ENCODE peak calls at places on chromosomes 12 and 14, in ten cellular contexts. One of them, this sample, is unnamed.
A peak's percentile ranks its signal among the peaks of the same experiment; 100 is the strongest.

GRCh38 chr12:6202846-6203245 is 2.6 kb downstream of the CD9 start:
- DNase-seq in IMR-90: no peak
- DNase-seq in cardiac muscle cell: no peak
- DNase-seq in AG04450: no peak
- DNase-seq in right cardiac atrium: no peak
- DNase-seq in breast epithelium: no peak
- DNase-seq in heart left ventricle: no peak
- DNase-seq in astrocyte of the spinal cord: no peak
- DNase-seq in AG10803: no peak
- DNase-seq in GM06990: no peak
- DNase-seq in this sample: no peak

GRCh38 chr12:18696971-18697602 is 40.7 kb downstream of the PLCZ1 start:
- DNase-seq in AG10803: peak; percentile 52
- DNase-seq in right cardiac atrium: no peak
- DNase-seq in breast epithelium: no peak
- DNase-seq in cardiac muscle cell: peak; percentile 46
- DNase-seq in astrocyte of the spinal cord: peak; percentile 75
- DNase-seq in IMR-90: peak; percentile 80
- DNase-seq in AG04450: peak; percentile 13
- DNase-seq in heart left ventricle: no peak
- DNase-seq in GM06990: no peak
- DNase-seq in this sample: no peak

GRCh38 chr12:5014269-5014668 is 29.4 kb upstream of the KCNA5 start:
- DNase-seq in breast epithelium: no peak
- DNase-seq in GM06990: no peak
- DNase-seq in AG10803: peak; percentile 62
- DNase-seq in IMR-90: peak; percentile 3
- DNase-seq in heart left ventricle: no peak
- DNase-seq in right cardiac atrium: no peak
- DNase-seq in astrocyte of the spinal cord: no peak
- DNase-seq in AG04450: no peak
- DNase-seq in cardiac muscle cell: peak; percentile 9
- DNase-seq in this sample: no peak

GRCh38 chr14:61642246-61642982 is 52.9 kb upstream of the HIF1A start:
- DNase-seq in astrocyte of the spinal cord: no peak
- DNase-seq in breast epithelium: no peak
- DNase-seq in right cardiac atrium: no peak
- DNase-seq in cardiac muscle cell: no peak
- DNase-seq in AG04450: no peak
- DNase-seq in heart left ventricle: no peak
- DNase-seq in IMR-90: peak; percentile 68
- DNase-seq in GM06990: no peak
- DNase-seq in AG10803: peak; percentile 86
- DNase-seq in this sample: no peak

GRCh38 chr12:34401659-34402227 is 379.4 kb downstream of the ALG10 start:
- DNase-seq in GM06990: no peak
- DNase-seq in cardiac muscle cell: no peak
- DNase-seq in AG04450: no peak
- DNase-seq in heart left ventricle: peak; percentile 53
- DNase-seq in right cardiac atrium: peak; percentile 4
- DNase-seq in breast epithelium: peak; percentile 31
- DNase-seq in IMR-90: no peak
- DNase-seq in AG10803: no peak
- DNase-seq in astrocyte of the spinal cord: no peak
- DNase-seq in this sample: peak; percentile 2

GRCh38 chr14:72169521-72169920 is 237.3 kb downstream of the RGS6 start:
- DNase-seq in breast epithelium: no peak
- DNase-seq in AG04450: no peak
- DNase-seq in IMR-90: no peak
- DNase-seq in GM06990: no peak
- DNase-seq in cardiac muscle cell: no peak
- DNase-seq in heart left ventricle: no peak
- DNase-seq in right cardiac atrium: no peak
- DNase-seq in AG10803: no peak
- DNase-seq in astrocyte of the spinal cord: no peak
- DNase-seq in this sample: peak; percentile 63

GRCh38 chr12:26940820-26941219 is 2.5 kb downstream of the FGFR1OP2 start:
- DNase-seq in IMR-90: peak; percentile 15
- DNase-seq in AG04450: no peak
- DNase-seq in right cardiac atrium: no peak
- DNase-seq in heart left ventricle: no peak
- DNase-seq in AG10803: no peak
- DNase-seq in astrocyte of the spinal cord: peak; percentile 8
- DNase-seq in cardiac muscle cell: peak; percentile 55
- DNase-seq in GM06990: no peak
- DNase-seq in breast epithelium: no peak
- DNase-seq in this sample: no peak

GRCh38 chr12:68963456-68963859 is 30.5 kb upstream of the CPM start:
- DNase-seq in astrocyte of the spinal cord: no peak
- DNase-seq in IMR-90: no peak
- DNase-seq in AG04450: no peak
- DNase-seq in cardiac muscle cell: peak; percentile 74
- DNase-seq in heart left ventricle: no peak
- DNase-seq in AG10803: no peak
- DNase-seq in GM06990: no peak
- DNase-seq in right cardiac atrium: no peak
- DNase-seq in breast epithelium: no peak
- DNase-seq in this sample: no peak

GRCh38 chr14:70943838-70944237 is 36.6 kb downstream of the PCNX1 start:
- DNase-seq in GM06990: peak; percentile 11
- DNase-seq in cardiac muscle cell: no peak
- DNase-seq in heart left ventricle: no peak
- DNase-seq in IMR-90: no peak
- DNase-seq in breast epithelium: no peak
- DNase-seq in AG04450: no peak
- DNase-seq in astrocyte of the spinal cord: no peak
- DNase-seq in right cardiac atrium: no peak
- DNase-seq in AG10803: no peak
- DNase-seq in this sample: no peak

GRCh38 chr14:70947739-70948138 is 40.5 kb downstream of the PCNX1 start:
- DNase-seq in GM06990: no peak
- DNase-seq in heart left ventricle: no peak
- DNase-seq in IMR-90: no peak
- DNase-seq in right cardiac atrium: no peak
- DNase-seq in AG04450: no peak
- DNase-seq in astrocyte of the spinal cord: no peak
- DNase-seq in cardiac muscle cell: no peak
- DNase-seq in breast epithelium: no peak
- DNase-seq in AG10803: no peak
- DNase-seq in this sample: no peak

DNA sequence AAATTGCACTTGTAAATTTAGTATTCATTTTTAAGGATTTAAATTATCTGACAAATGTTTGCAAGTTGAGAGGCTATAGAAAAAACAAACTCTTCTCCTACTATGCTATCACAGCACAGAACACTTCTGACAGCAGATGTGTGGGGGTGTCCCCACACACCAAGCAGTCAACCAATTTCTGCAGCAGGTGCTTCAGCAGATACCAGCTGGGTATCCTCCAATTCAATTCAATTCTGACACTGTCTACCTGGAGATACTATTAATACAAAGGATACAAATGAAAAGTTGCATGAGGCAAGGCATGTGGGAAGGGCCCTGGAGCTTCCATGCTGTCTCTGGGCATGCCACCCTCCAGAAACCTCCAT is 35.1 kb downstream of the PCNX1 start:
- DNase-seq in AG10803: no peak
- DNase-seq in breast epithelium: no peak
- DNase-seq in astrocyte of the spinal cord: no peak
- DNase-seq in cardiac muscle cell: no peak
- DNase-seq in right cardiac atrium: no peak
- DNase-seq in GM06990: no peak
- DNase-seq in IMR-90: no peak
- DNase-seq in AG04450: no peak
- DNase-seq in heart left ventricle: no peak
- DNase-seq in this sample: no peak
- H3K4me3 ChIP-seq in AG10803: no peak overlapping the region
- H3K4me3 ChIP-seq in breast epithelium: no peak overlapping the region
- H3K4me3 ChIP-seq in astrocyte of the spinal cord: no peak overlapping the region
- H3K4me3 ChIP-seq in cardiac muscle cell: no peak overlapping the region
- H3K4me3 ChIP-seq in right cardiac atrium: no peak overlapping the region
- H3K4me3 ChIP-seq in GM06990: no peak overlapping the region
- H3K4me3 ChIP-seq in IMR-90: no peak overlapping the region
- H3K4me3 ChIP-seq in AG04450: no peak overlapping the region
- H3K4me3 ChIP-seq in heart left ventricle: no peak overlapping the region
- H3K4me3 ChIP-seq in this sample: no peak overlapping the region

GRCh38 chr12:71046215-71046614 is 111.6 kb downstream of the TSPAN8 start:
- DNase-seq in breast epithelium: no peak
- DNase-seq in GM06990: no peak
- DNase-seq in cardiac muscle cell: peak; percentile 70
- DNase-seq in astrocyte of the spinal cord: peak; percentile 38
- DNase-seq in IMR-90: peak; percentile 2
- DNase-seq in heart left ventricle: no peak
- DNase-seq in AG04450: no peak
- DNase-seq in AG10803: peak; percentile 36
- DNase-seq in right cardiac atrium: no peak
- DNase-seq in this sample: no peak

GRCh38 chr12:71041481-71041880 is 116.3 kb downstream of the TSPAN8 start:
- DNase-seq in astrocyte of the spinal cord: no peak
- DNase-seq in right cardiac atrium: no peak
- DNase-seq in heart left ventricle: no peak
- DNase-seq in AG10803: no peak
- DNase-seq in breast epithelium: no peak
- DNase-seq in GM06990: no peak
- DNase-seq in IMR-90: no peak
- DNase-seq in AG04450: no peak
- DNase-seq in cardiac muscle cell: no peak
- DNase-seq in this sample: no peak

DNA sequence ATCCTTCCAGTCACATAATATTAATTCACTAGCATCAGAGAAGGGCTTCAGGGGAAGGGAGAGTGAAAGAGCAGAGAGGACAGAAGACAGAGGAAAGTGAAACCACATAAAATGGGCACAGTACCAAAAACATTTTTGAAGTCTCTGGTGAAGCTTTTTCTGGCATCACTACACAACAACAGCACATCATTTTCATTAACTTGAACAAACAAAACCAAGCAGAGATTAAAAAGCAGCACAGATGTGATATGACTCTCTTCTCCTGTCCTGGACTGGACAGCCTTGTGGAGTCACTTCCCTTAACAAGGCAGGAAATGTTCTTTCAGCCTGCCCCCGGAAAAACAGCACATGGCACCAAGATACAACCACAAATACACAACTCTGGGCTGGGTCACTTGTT is 112.0 kb downstream of the TSPAN8 start:
- DNase-seq in heart left ventricle: no peak
- DNase-seq in astrocyte of the spinal cord: peak; percentile 62
- DNase-seq in IMR-90: no peak
- DNase-seq in GM06990: no peak
- DNase-seq in cardiac muscle cell: peak; percentile 88
- DNase-seq in breast epithelium: no peak
- DNase-seq in AG10803: peak; percentile 27
- DNase-seq in right cardiac atrium: no peak
- DNase-seq in AG04450: no peak
- DNase-seq in this sample: no peak
- H3K4me3 ChIP-seq in heart left ventricle: no peak overlapping the region
- H3K4me3 ChIP-seq in astrocyte of the spinal cord: no peak overlapping the region
- H3K4me3 ChIP-seq in IMR-90: no peak overlapping the region
- H3K4me3 ChIP-seq in GM06990: no peak overlapping the region
- H3K4me3 ChIP-seq in cardiac muscle cell: no peak overlapping the region
- H3K4me3 ChIP-seq in breast epithelium: no peak overlapping the region
- H3K4me3 ChIP-seq in AG10803: no peak overlapping the region
- H3K4me3 ChIP-seq in right cardiac atrium: no peak overlapping the region
- H3K4me3 ChIP-seq in AG04450: no peak overlapping the region
- H3K4me3 ChIP-seq in this sample: no peak overlapping the region

GRCh38 chr12:11677024-11677423 is 27.6 kb downstream of the ETV6 start:
- DNase-seq in IMR-90: no peak
- DNase-seq in cardiac muscle cell: no peak
- DNase-seq in AG04450: no peak
- DNase-seq in right cardiac atrium: no peak
- DNase-seq in astrocyte of the spinal cord: no peak
- DNase-seq in GM06990: no peak
- DNase-seq in breast epithelium: no peak
- DNase-seq in heart left ventricle: no peak
- DNase-seq in AG10803: no peak
- DNase-seq in this sample: no peak

GRCh38 chr12:11672361-11672760 is 22.9 kb downstream of the ETV6 start:
- DNase-seq in AG10803: no peak
- DNase-seq in AG04450: no peak
- DNase-seq in cardiac muscle cell: no peak
- DNase-seq in GM06990: no peak
- DNase-seq in right cardiac atrium: no peak
- DNase-seq in heart left ventricle: no peak
- DNase-seq in breast epithelium: no peak
- DNase-seq in astrocyte of the spinal cord: no peak
- DNase-seq in IMR-90: no peak
- DNase-seq in this sample: no peak

GRCh38 chr12:11672833-11673232 is 23.4 kb downstream of the ETV6 start:
- DNase-seq in GM06990: no peak
- DNase-seq in astrocyte of the spinal cord: no peak
- DNase-seq in cardiac muscle cell: peak; percentile 20
- DNase-seq in AG04450: no peak
- DNase-seq in breast epithelium: no peak
- DNase-seq in right cardiac atrium: no peak
- DNase-seq in IMR-90: no peak
- DNase-seq in heart left ventricle: no peak
- DNase-seq in AG10803: no peak
- DNase-seq in this sample: peak; percentile 63

GRCh38 chr12:11675952-11676505 is 26.6 kb downstream of the ETV6 start:
- DNase-seq in astrocyte of the spinal cord: no peak
- DNase-seq in heart left ventricle: no peak
- DNase-seq in breast epithelium: no peak
- DNase-seq in cardiac muscle cell: no peak
- DNase-seq in AG10803: no peak
- DNase-seq in AG04450: no peak
- DNase-seq in GM06990: no peak
- DNase-seq in IMR-90: no peak
- DNase-seq in right cardiac atrium: no peak
- DNase-seq in this sample: peak; percentile 27

DNA sequence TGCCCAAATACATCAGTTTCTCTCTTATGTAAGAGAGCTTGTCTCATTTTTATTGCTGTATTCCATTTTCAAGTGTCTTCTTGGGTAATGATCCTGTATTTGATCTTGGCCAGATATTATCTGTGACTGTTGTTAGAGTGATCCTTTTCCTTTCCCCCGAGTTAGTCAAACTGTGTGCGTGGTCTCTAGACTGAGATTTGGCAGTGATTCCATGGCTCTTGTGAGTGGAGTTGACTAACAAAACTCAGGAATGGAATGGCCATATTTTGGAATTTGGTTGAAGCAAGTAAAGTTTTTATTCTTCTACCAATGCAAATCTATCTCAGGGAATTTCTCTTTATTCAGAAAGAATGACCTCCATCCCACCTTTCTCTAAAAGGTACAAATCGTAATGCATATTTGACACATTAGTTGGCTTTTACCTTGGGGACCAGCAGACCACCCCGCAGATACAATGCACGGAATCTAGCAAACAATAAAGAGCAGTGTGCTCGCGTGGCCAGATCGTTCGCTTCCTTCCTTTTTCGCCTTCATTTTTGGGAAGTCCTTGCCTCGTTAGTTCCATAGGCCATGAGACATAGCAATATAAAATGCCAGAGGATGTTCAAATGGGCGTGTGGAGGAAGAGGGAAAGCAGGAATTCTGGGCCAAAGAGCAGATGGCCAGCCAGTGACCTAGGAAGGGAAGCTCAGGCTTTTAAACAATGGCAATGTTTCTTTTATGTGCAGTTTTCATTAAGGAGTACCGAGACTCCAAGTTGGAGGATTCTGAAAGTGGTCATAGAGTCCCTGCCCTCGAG is 24.4 kb downstream of the ETV6 start:
- DNase-seq in right cardiac atrium: no peak
- DNase-seq in GM06990: no peak
- DNase-seq in cardiac muscle cell: no peak
- DNase-seq in AG10803: peak; percentile 36
- DNase-seq in heart left ventricle: no peak
- DNase-seq in breast epithelium: no peak
- DNase-seq in astrocyte of the spinal cord: no peak
- DNase-seq in AG04450: no peak
- DNase-seq in IMR-90: peak; percentile 33
- DNase-seq in this sample: no peak
- H3K4me3 ChIP-seq in right cardiac atrium: no peak overlapping the region
- H3K4me3 ChIP-seq in GM06990: no peak overlapping the region
- H3K4me3 ChIP-seq in cardiac muscle cell: no peak overlapping the region
- H3K4me3 ChIP-seq in AG10803: no peak overlapping the region
- H3K4me3 ChIP-seq in heart left ventricle: no peak overlapping the region
- H3K4me3 ChIP-seq in breast epithelium: no peak overlapping the region
- H3K4me3 ChIP-seq in astrocyte of the spinal cord: no peak overlapping the region
- H3K4me3 ChIP-seq in AG04450: no peak overlapping the region
- H3K4me3 ChIP-seq in IMR-90: no peak overlapping the region
- H3K4me3 ChIP-seq in this sample: no peak overlapping the region

DNA sequence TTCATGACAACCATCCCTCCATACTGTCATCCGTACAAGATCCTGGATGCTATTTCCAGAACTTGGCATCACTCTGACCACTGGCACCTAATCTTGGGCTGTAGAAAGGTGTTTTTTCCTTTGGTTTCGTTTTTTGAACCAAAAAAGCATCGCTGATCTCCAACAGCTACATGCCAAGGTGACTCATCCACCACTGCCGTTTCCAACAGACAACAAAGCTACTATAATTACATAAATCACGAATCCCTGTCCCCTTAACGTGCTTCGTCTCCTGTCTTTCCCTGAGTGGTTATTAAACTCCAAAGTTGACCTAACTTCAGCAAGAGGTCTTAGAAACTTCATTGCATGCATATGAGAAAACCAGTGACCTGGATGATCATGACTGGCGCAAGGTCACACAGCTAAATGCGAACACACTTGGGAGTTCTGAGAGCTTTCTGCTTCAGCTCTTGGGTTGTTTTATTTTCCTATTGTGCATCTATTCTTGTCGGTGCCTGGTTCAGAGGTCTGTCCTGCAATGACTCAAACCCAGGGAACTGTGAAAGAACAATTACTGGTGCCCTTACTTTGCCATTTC is 99.9 kb downstream of the PPM1H start:
- DNase-seq in AG10803: peak; percentile 34
- DNase-seq in breast epithelium: no peak
- DNase-seq in right cardiac atrium: no peak
- DNase-seq in astrocyte of the spinal cord: peak; percentile 64
- DNase-seq in cardiac muscle cell: peak; percentile 25
- DNase-seq in heart left ventricle: no peak
- DNase-seq in AG04450: no peak
- DNase-seq in GM06990: no peak
- DNase-seq in IMR-90: peak; percentile 31
- DNase-seq in this sample: no peak
- H3K4me3 ChIP-seq in AG10803: no peak overlapping the region
- H3K4me3 ChIP-seq in breast epithelium: no peak overlapping the region
- H3K4me3 ChIP-seq in right cardiac atrium: no peak overlapping the region
- H3K4me3 ChIP-seq in astrocyte of the spinal cord: no peak overlapping the region
- H3K4me3 ChIP-seq in cardiac muscle cell: no peak overlapping the region
- H3K4me3 ChIP-seq in heart left ventricle: no peak overlapping the region
- H3K4me3 ChIP-seq in AG04450: no peak overlapping the region
- H3K4me3 ChIP-seq in GM06990: peak overlapping the region; percentile 16
- H3K4me3 ChIP-seq in IMR-90: no peak overlapping the region
- H3K4me3 ChIP-seq in this sample: no peak overlapping the region